ENCODE peak calls at places on chromosomes 7 and 10, in ten cellular contexts. M, S, U, K, L, I, B, R, E and N are unnamed samples.

GRCh38 chr10:32112055-32112454 is 55.8 kb upstream of the KIF5B start:
- DNase-seq in M (peak), S (no peak), U (no peak), K (no peak), L (peak), I (no peak), B (no peak), R (no peak), E (no peak), N (no peak)

GRCh38 chr7:95824586-95824985 is 52.2 kb downstream of the DYNC1I1 start:
- DNase-seq in M (no peak), S (no peak), U (no peak), K (no peak), L (no peak), I (no peak), B (no peak), R (no peak), E (no peak), N (no peak)

GRCh38 chr7:55342216-55342871 is 22.8 kb upstream of the LANCL2 start:
- DNase-seq in M (no peak), S (no peak), U (no peak), K (no peak), L (no peak), I (no peak), B (no peak), R (no peak), E (no peak), N (no peak)

GRCh38 chr7:55306331-55306730 is 58.8 kb upstream of the LANCL2 start:
- DNase-seq in M (no peak), S (no peak), U (no peak), K (no peak), L (no peak), I (no peak), B (no peak), R (no peak), E (no peak), N (no peak)

GRCh38 chr7:130360518-130360917 is 15.9 kb downstream of the CPA5 start:
- DNase-seq in M (no peak), S (peak), U (no peak), K (no peak), L (no peak), I (no peak), B (no peak), R (no peak), E (no peak), N (no peak)

GRCh38 chr7:91414734-91415133 is 150.5 kb downstream of the FZD1 start:
- DNase-seq in M (no peak), S (no peak), U (no peak), K (no peak), L (no peak), I (no peak), B (no peak), R (no peak), E (no peak), N (no peak)

GRCh38 chr10:129417882-129418281 is 49.2 kb upstream of the MGMT start:
- DNase-seq in M (no peak), S (no peak), U (no peak), K (no peak), L (no peak), I (no peak), B (no peak), R (no peak), E (no peak), N (no peak)

GRCh38 chr7:21253740-21254687 is 173.9 kb upstream of the SP4 start:
- DNase-seq in M (no peak), S (no peak), U (peak), K (peak), L (peak), I (no peak), B (peak), R (peak), E (peak), N (no peak)

GRCh38 chr7:27740449-27741086 is 606 bp downstream of the TAX1BP1 start:
- DNase-seq in M (peak), S (peak), U (peak), K (peak), L (peak), I (peak), B (peak), R (peak), E (no peak), N (peak)

GRCh38 chr7:27747969-27748368 is 8.0 kb downstream of the TAX1BP1 start:
- DNase-seq in M (no peak), S (no peak), U (no peak), K (no peak), L (no peak), I (no peak), B (no peak), R (no peak), E (no peak), N (no peak)

GRCh38 chr7:27746978-27747377 is 7.0 kb downstream of the TAX1BP1 start:
- DNase-seq in M (no peak), S (no peak), U (no peak), K (no peak), L (no peak), I (no peak), B (no peak), R (no peak), E (no peak), N (no peak)

GRCh38 chr7:27739914-27740448 is at the start of gene TAX1BP1:
- DNase-seq in M (peak), S (peak), U (peak), K (peak), L (peak), I (peak), B (peak), R (peak), E (peak), N (peak)

DNA sequence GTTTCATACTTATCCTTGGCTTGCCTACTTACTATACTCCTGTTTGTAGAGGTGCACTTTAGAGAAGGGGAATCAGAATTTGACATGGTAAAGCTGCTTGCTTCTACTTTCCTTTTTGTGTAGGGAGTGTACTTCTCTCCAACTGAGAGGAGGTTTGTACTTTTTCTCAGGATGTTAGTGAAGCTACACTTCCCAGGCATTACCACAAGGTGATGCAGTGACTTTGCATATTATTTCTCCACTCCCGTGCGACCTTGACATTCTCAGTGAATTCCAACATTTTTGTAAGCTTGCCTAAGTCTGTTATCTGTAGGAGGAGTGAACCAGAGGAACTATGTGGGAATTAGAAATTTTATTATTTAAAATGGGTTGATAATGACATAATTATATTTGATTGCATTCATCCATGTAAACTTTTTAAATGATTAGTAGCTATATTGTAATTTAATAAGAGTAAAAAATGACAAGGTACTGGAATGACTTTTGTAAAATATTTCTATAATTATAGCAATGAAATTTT is 5.2 kb downstream of the TAX1BP1 start:
- DNase-seq in M (peak), S (no peak), U (no peak), K (no peak), L (peak), I (peak), B (peak), R (no peak), E (no peak), N (no peak)
- H3K27ac ChIP-seq in M (peak), S (no peak), U (peak), K (no peak), L (peak), I (no peak), B (no peak), R (no peak), E (no peak), N (no peak)

DNA sequence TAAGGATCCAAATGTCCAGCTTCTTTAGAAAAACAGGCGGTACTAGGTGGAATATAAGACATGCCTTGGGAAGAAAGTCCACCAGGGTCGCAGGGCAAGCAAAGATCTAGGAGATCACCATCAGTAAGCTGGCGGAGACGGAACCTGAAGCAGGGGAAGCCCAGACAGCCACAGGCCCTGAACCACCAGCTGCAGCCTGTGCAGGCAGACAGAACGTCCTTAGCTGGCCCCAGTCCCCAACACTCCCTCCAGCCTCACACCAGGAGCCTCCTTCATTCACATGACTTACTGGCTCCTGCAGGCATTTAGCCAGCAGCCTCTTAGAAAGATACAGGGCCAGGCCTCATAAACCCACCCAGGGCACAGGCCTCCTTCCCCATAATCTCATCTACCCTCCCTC is 17.4 kb downstream of the RGS10 start:
- DNase-seq in M (no peak), S (no peak), U (no peak), K (no peak), L (no peak), I (no peak), B (no peak), R (no peak), E (no peak), N (no peak)
- H3K27ac ChIP-seq in M (no peak), S (no peak), U (no peak), K (no peak), L (no peak), I (no peak), B (no peak), R (no peak), E (no peak), N (no peak)

DNA sequence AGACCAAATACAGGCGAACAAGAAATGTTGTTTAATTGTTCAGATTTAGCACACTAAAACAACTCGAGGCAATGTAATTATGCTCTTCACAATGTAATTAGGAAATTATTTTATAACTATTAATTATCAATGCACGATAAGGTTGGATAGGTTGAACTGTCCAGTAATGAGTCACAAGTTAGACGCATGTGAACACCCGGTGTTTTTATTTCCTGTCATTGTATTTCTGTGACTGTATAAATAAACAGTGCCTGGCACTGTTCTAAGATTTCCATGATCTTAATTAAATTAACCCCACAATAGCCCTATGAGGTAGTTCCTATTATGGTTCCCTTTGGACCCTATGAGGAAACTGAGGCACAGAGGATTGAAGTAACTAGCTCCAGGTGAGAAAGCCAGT is 26.2 kb downstream of the C10orf105 start:
- DNase-seq in M (no peak), S (no peak), U (no peak), K (no peak), L (no peak), I (no peak), B (no peak), R (no peak), E (no peak), N (no peak)
- H3K27ac ChIP-seq in M (no peak), S (peak), U (peak), K (no peak), L (no peak), I (no peak), B (no peak), R (peak), E (no peak), N (no peak)

DNA sequence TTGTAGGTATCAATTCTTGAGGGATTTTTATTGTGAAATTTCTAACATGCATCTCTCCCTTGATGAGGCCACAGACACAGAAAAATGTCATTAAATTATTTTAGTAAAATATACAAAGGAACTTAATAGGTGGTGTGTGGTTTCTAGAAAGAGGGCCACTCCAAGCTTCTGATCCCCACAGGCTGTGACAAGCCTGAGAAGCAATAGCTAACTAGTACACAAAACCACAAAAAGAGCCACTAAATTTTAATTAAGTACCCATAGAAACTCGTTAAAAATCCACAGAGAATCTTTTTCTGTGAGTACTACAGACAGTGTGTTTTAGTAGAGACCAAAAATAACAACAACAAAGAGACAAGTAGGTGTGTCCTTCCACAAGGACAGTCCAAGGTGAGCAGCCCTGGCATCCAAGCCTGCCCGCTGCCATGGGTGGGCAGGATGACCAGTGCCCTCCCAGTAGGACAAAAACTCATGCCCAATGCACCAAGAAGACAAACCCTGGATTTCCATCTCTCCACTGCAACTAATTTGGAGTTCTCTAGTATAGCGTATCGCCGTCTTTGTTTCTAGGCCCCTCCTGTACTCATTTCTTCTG is 81.0 kb downstream of the RNF216 start:
- DNase-seq in M (no peak), S (no peak), U (no peak), K (no peak), L (no peak), I (no peak), B (no peak), R (no peak), E (no peak), N (no peak)
- H3K27ac ChIP-seq in M (no peak), S (no peak), U (peak), K (peak), L (no peak), I (no peak), B (no peak), R (no peak), E (peak), N (peak)

GRCh38 chr10:59177862-59178235 is 1.4 kb downstream of the PHYHIPL start:
- DNase-seq in M (no peak), S (no peak), U (no peak), K (no peak), L (no peak), I (no peak), B (no peak), R (no peak), E (no peak), N (no peak)
- H3K27ac ChIP-seq in M (no peak), S (no peak), U (no peak), K (no peak), L (no peak), I (no peak), B (no peak), R (no peak), E (peak), N (peak)

DNA sequence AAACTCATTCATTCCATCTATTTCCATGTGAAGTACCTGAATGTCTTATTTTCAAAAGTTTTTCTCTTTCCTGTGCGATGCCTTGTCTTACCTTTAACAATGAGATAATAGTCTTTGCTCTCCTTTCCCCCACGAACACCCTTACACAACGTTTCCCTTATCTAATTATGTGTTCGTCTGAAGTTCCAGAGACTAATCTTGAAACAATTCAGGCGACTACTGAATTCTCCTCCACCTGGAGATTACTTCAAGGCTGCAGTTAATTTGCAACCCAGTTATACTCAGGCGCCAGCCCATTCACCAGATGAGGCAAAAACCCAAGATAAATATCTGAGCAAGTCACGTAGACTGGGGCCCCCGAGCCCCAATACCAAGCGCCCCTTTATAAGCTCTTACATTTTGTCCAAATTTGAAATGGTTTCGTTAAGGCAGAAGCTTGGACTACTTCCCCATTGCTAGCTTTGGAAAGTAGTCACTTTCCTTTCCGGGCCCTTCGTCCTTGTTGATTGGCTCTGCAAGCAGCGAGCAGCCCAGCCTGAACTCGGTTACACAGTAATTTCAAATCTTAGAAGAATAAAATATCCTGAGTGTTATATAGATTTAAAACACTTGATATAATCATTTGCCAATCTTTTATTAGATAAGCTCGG is 1.2 kb downstream of the TPK1 start:
- DNase-seq in M (no peak), S (no peak), U (peak), K (peak), L (no peak), I (no peak), B (no peak), R (no peak), E (no peak), N (peak)
- H3K27ac ChIP-seq in M (no peak), S (peak), U (peak), K (peak), L (no peak), I (peak), B (no peak), R (peak), E (peak), N (peak)

DNA sequence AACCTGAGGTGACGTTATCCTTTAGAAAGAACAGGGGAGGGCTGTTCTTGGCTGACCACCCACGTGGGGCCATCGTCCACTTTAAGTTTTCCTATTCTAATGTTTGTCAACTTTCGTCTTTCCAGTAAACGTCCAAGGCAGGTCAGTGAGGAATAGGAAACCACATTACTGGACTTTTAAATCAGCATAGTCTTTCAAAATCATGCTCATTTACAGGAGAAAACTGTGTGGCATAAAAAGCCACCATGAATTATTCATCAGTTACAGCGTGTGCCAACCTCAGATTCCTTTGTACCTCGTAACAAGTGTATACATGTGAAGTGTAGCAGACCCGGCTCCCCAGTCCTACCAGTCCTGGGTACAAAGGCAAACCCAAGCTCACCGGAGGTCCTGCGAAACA is 25.1 kb upstream of the ABLIM1 start:
- DNase-seq in M (no peak), S (no peak), U (no peak), K (no peak), L (no peak), I (no peak), B (no peak), R (no peak), E (no peak), N (no peak)
- H3K27ac ChIP-seq in M (no peak), S (peak), U (peak), K (no peak), L (no peak), I (no peak), B (no peak), R (peak), E (peak), N (no peak)